ENCODE peak calls at places on chromosomes 5 and 9, in four cellular contexts. Z is ovary, V is IMR-90, D is K562. M is an unnamed sample. For H3K4me1, the result is how much of the 10 kb centered on the place peaks cover.

GRCh38 chr9:13424204-13424603 is 144.7 kb upstream of the MPDZ start:
- DNase-seq in V (no peak), D (peak), Z (no peak), M (no peak)

GRCh38 chr9:437066-438015 is 222.7 kb downstream of the DOCK8 start:
- DNase-seq in D (no peak), V (peak), Z (no peak), M (no peak)

GRCh38 chr5:177455661-177456590 is 9.3 kb downstream of the PRR7 start:
- DNase-seq in V (peak), Z (peak), D (peak), M (peak)

GRCh38 chr9:89408628-89409101 is 89.2 kb downstream of the SEMA4D start:
- DNase-seq in Z (no peak), V (no peak), D (no peak), M (no peak)

GRCh38 chr5:42570946-42571625 is 147.8 kb downstream of the GHR start:
- DNase-seq in Z (no peak), D (no peak), V (peak), M (no peak)

GRCh38 chr5:102196481-102196880 is 99.6 kb downstream of the SLCO4C1 start:
- DNase-seq in D (no peak), V (no peak), Z (no peak), M (peak)

GRCh38 chr5:35990941-35991592 is at the start of gene UGT3A1:
- DNase-seq in V (no peak), D (no peak), Z (no peak), M (no peak)

GRCh38 chr5:316210-317085 is 5.1 kb upstream of the AHRR start:
- DNase-seq in Z (no peak), D (no peak), V (no peak), M (peak)

GRCh38 chr5:96427823-96428222 is 5.2 kb downstream of the PCSK1 start:
- DNase-seq in Z (no peak), V (peak), D (no peak), M (no peak)

GRCh38 chr5:127092690-127093089 is 19.4 kb upstream of the C5orf63 start:
- DNase-seq in V (peak), Z (no peak), D (no peak), M (no peak)

GRCh38 chr9:108049671-108050494 is 560.3 kb upstream of the KLF4 start:
- DNase-seq in V (no peak), Z (no peak), D (peak), M (no peak)

GRCh38 chr9:108049026-108049591 is 559.5 kb upstream of the KLF4 start:
- DNase-seq in V (peak), D (peak), Z (no peak), M (no peak)

GRCh38 chr9:108050894-108051293 is 561.3 kb upstream of the KLF4 start:
- DNase-seq in V (no peak), Z (no peak), D (no peak), M (no peak)

GRCh38 chr9:108053555-108054061 is 564.0 kb upstream of the KLF4 start:
- DNase-seq in Z (peak), D (peak), V (peak), M (peak)

GRCh38 chr9:108052431-108053080 is 563.0 kb upstream of the KLF4 start:
- DNase-seq in D (no peak), V (no peak), Z (no peak), M (no peak)
- H3K27ac ChIP-seq in D (no peak), V (no peak), Z (peak), M (no peak)

GRCh38 chr5:154311362-154311761 is 120.8 kb downstream of the GALNT10 start:
- DNase-seq in V (no peak), D (no peak), Z (no peak), M (no peak)

GRCh38 chr5:154309805-154310204 is 119.3 kb downstream of the GALNT10 start:
- DNase-seq in Z (no peak), D (no peak), V (no peak), M (no peak)

GRCh38 chr5:154313360-154314017 is 123.0 kb downstream of the GALNT10 start:
- DNase-seq in D (no peak), Z (no peak), V (no peak), M (no peak)

GRCh38 chr5:154312571-154312970 is 122.0 kb downstream of the GALNT10 start:
- DNase-seq in V (peak), Z (no peak), D (no peak), M (no peak)

GRCh38 chr5:154312000-154312399 is 121.5 kb downstream of the GALNT10 start:
- DNase-seq in D (no peak), V (no peak), Z (no peak), M (no peak)
- H3K4me1 ChIP-seq in D (under half), V (under half), Z (under half), M (under half)

GRCh38 chr5:132007399-132008162 is 3.9 kb downstream of the ACSL6 start:
- DNase-seq in Z (peak), V (peak), D (peak), M (peak)

GRCh38 chr5:132009706-132010405 is 1.6 kb downstream of the ACSL6 start:
- DNase-seq in Z (no peak), V (no peak), D (no peak), M (peak)

GRCh38 chr5:132006331-132007120 is 4.9 kb downstream of the ACSL6 start:
- DNase-seq in V (no peak), Z (no peak), D (no peak), M (peak)

GRCh38 chr5:132008961-132009680 is 2.3 kb downstream of the ACSL6 start:
- DNase-seq in D (peak), Z (no peak), V (no peak), M (peak)

DNA sequence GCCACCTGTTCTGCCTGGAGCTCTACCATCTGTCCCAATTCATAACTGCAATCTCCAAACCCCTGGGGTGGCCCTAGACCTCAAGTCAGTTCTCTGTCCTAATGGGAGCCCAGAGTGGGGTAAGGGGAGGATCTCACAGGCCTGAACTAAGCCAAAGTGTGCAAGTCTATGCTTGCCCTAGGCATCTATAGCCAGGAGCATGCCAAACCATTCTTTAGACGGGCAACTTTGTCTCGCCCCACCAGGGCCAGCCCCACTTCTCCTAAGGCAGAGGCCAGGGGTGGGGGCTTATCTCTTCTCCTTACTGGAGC is 3.3 kb downstream of the ACSL6 start:
- DNase-seq in D (no peak), V (no peak), Z (no peak), M (no peak)
- TF ChIP-seq CTCF in D (no peak), V (no peak), Z (no peak), M (no peak)

GRCh38 chr5:37657046-37657445 is 182.8 kb downstream of the GDNF start:
- DNase-seq in V (no peak), Z (no peak), D (no peak), M (no peak)

GRCh38 chr5:37661227-37661920 is 178.5 kb downstream of the GDNF start:
- DNase-seq in Z (no peak), D (no peak), V (no peak), M (no peak)

GRCh38 chr5:37660319-37660718 is 179.5 kb downstream of the GDNF start:
- DNase-seq in V (no peak), Z (no peak), D (no peak), M (no peak)

GRCh38 chr5:37662362-37662761 is 177.5 kb downstream of the GDNF start:
- DNase-seq in Z (no peak), D (no peak), V (no peak), M (no peak)

GRCh38 chr5:37658440-37658839 is 181.4 kb downstream of the GDNF start:
- DNase-seq in V (no peak), Z (no peak), D (no peak), M (no peak)
- H3K27ac ChIP-seq in V (no peak), Z (no peak), D (no peak), M (no peak)

DNA sequence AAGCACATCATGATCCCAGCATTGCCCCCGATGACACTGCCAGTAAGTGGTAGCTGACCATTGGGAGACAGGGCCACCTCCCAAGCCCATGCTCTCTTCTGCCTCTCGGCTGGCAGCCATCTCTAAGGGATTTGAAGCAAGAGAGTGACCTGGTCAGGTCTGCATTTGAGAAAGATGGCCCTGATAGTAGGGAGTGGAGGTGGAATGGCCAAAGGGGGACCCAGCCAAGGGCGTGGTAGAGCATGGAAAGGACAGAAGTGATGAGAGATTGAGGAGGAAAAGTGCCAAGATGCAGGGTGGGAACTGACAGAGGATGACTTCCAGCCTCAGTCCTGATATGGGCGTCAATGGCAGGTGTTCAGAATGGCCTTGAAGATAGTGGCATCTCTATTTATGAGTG is 9.0 kb downstream of the ABL1 start:
- DNase-seq in V (no peak), D (peak), Z (no peak), M (no peak)
- H3K4me1 ChIP-seq in V (under half), D (under half), Z (under half), M (half or more)

DNA sequence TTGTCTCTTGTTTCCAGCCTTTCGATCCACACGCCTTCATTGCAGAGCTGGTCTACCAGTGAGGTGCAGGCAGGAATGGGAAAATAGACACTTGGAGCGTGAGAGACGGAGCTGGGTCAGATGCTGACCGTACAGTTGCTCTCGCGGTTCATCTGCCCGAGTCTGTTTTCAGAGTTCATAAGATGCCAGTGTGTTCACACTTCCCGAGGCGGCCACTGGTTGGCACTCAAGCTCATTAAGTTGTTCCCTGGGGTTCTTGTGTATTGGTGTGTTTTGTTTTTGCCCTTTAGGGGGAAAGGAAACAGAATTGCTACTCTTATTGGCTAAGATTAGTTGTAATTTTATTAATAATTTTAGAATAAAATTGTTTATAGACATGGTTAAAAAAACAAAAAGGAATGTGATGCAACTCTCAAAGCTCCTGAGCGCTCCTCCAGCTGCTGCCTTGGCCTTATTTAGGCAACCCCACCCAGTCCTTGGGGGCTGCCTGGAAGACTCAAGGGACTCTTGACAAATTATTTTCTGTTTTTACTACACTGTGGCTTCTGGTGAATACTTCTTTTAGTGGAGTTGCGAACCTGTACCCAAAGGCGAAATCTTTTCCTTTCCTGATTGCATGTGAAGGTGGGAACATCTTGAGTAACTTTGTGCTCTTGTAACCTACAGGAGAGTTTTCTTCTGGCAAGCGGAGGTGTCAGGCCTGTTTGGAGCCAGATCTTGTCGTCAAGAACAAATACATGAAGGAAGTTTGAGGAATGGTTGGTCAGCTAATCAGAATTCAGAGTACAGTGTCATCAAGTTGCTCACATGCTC is 146.1 kb downstream of the MAST4 start:
- DNase-seq in D (peak), Z (peak), V (no peak), M (no peak)
- TF ChIP-seq CTCF in D (peak), Z (peak), V (no peak), M (peak)

GRCh38 chr5:173201636-173202265 is 33.3 kb downstream of the NKX2-5 start:
- DNase-seq in V (peak), Z (no peak), D (no peak), M (no peak)
- H3K27ac ChIP-seq in V (no peak), Z (no peak), D (no peak), M (no peak)